ENCODE peak calls at places on chromosomes 12 and 14, in four cellular contexts. V, F, W and A are unnamed samples.

GRCh38 chr14:84493779-84494178 is 1036.2 kb upstream of the FLRT2 start:
- DNase-seq in F (no peak), W (no peak), V (no peak), A (no peak)

GRCh38 chr14:95319312-95320075 is at the start of gene CLMN:
- DNase-seq in V (peak; percentile 87), W (no peak), F (peak; percentile 16), A (peak; percentile 69)

GRCh38 chr14:32883189-32883588 is 55.5 kb upstream of the NPAS3 start:
- DNase-seq in W (no peak), F (no peak), V (no peak), A (no peak)

GRCh38 chr14:45651906-45652305 is 398.9 kb upstream of the MIS18BP1 start:
- DNase-seq in V (no peak), W (no peak), F (no peak), A (no peak)

GRCh38 chr14:98909251-98909944 is 362.6 kb downstream of the BCL11B start:
- DNase-seq in F (peak; percentile 89), V (no peak), W (peak; percentile 31), A (no peak)

GRCh38 chr12:20549115-20549719 is 145.9 kb upstream of the SLCO1C1 start:
- DNase-seq in V (no peak), F (peak; percentile 34), W (peak; percentile 4), A (no peak)

GRCh38 chr12:123754041-123754757 is 7.9 kb upstream of the DNAH10 start:
- DNase-seq in F (no peak), W (no peak), V (no peak), A (no peak)

GRCh38 chr14:31530136-31530535 is 31.1 kb upstream of the NUBPL start:
- DNase-seq in F (no peak), V (no peak), W (no peak), A (no peak)

GRCh38 chr12:117363953-117364486 is 2.6 kb upstream of the NOS1 start:
- DNase-seq in V (no peak), F (no peak), W (no peak), A (no peak)

GRCh38 chr14:90758959-90759358 is 57.3 kb downstream of the TTC7B start:
- DNase-seq in V (no peak), W (no peak), F (no peak), A (peak; percentile 43)

GRCh38 chr12:102406033-102406584 is 74.3 kb downstream of the IGF1 start:
- DNase-seq in F (no peak), V (no peak), W (no peak), A (no peak)

GRCh38 chr12:59372971-59373370 is 222.9 kb upstream of the SLC16A7 start:
- DNase-seq in W (no peak), V (no peak), F (peak; percentile 8), A (no peak)

GRCh38 chr12:83850531-83850930 is 1062.1 kb downstream of the SLC6A15 start:
- DNase-seq in F (no peak), V (no peak), W (no peak), A (no peak)

GRCh38 chr12:123106640-123107359 is 44.1 kb downstream of the PITPNM2 start:
- DNase-seq in W (no peak), F (no peak), V (peak; percentile 66), A (no peak)

GRCh38 chr12:40376533-40377267 is 151.9 kb downstream of the LRRK2 start:
- DNase-seq in W (no peak), F (no peak), V (no peak), A (no peak)

GRCh38 chr12:132194056-132194455 is 49.8 kb downstream of the NOC4L start:
- DNase-seq in W (no peak), F (peak; percentile 31), V (peak; percentile 68), A (peak; percentile 82)

GRCh38 chr14:33052899-33053400 is 114.3 kb downstream of the NPAS3 start:
- DNase-seq in F (no peak), W (no peak), V (no peak), A (no peak)

GRCh38 chr12:124603910-124604775 is 36.7 kb upstream of the NCOR2 start:
- DNase-seq in W (no peak), F (no peak), V (no peak), A (no peak)

GRCh38 chr12:25975682-25976081 is 17.2 kb downstream of the RASSF8 start:
- DNase-seq in W (no peak), V (no peak), F (no peak), A (no peak)

GRCh38 chr14:37172024-37172869 is at the start of gene SLC25A21:
- DNase-seq in W (peak; percentile 85), V (peak; percentile 52), F (peak; percentile 71), A (peak; percentile 86)

GRCh38 chr12:8156845-8157244 is at the start of gene ZNF705A:
- DNase-seq in V (no peak), F (no peak), W (peak; percentile 29), A (no peak)

GRCh38 chr12:108667349-108667748 is 33.7 kb upstream of the SELPLG start:
- DNase-seq in V (no peak), W (peak; percentile 12), F (no peak), A (no peak)

GRCh38 chr14:31419179-31420012 is 954 bp downstream of the HEATR5A start:
- DNase-seq in W (no peak), V (no peak), F (no peak), A (no peak)

GRCh38 chr12:12714276-12715001 is 2.7 kb upstream of the CDKN1B start:
- DNase-seq in V (no peak), F (no peak), W (no peak), A (no peak)

GRCh38 chr12:116138781-116139180 is 138.7 kb downstream of the MED13L start:
- DNase-seq in W (no peak), F (no peak), V (no peak), A (no peak)
- TF ChIP-seq FOSL1 in W (no peak), F (no peak), V (no peak), A (no peak)

GRCh38 chr14:61225304-61225703 is 55.8 kb downstream of the TMEM30B start:
- DNase-seq in F (no peak), V (no peak), W (no peak), A (no peak)

GRCh38 chr14:61229475-61229888 is 51.7 kb downstream of the TMEM30B start:
- DNase-seq in V (no peak), W (peak; percentile 10), F (no peak), A (no peak)

GRCh38 chr14:61226015-61226654 is 55.0 kb downstream of the TMEM30B start:
- DNase-seq in V (no peak), F (no peak), W (no peak), A (no peak)

GRCh38 chr14:61231810-61232209 is 49.3 kb downstream of the TMEM30B start:
- DNase-seq in F (no peak), W (no peak), V (no peak), A (no peak)

DNA sequence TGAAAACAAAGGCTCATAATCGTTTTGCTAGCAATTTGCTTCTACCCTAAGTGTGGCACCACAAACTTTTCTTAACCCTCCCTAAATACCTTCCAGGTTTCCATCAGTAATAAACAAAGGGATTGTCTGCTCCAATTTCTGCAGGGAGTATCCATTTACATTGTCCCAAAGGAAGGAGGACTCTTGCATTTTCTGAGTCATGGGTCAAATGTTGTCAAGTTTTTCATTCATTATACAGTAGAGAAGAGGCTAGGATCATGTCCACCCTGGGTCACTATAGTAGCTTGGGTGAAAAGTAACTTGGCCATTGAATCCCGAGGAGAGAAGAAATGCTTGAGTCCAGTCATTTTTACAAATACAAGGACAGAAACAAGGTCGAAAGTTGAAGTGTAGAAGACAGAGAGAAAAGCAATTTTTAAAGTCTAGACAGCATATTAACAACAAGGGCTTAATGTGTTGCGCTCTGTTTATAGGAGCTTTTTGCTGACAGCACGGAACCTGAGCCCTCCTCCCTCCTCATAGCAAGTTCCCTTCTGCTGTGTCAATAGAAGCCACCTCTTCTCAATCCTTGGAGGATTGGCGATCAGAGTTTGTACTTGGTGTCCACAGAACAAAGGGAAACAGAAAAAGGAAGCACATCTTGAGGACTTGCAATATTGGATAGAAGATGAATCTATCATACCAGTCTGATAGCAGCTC is 53.1 kb downstream of the TMEM30B start:
- DNase-seq in V (no peak), W (no peak), F (no peak), A (no peak)
- TF ChIP-seq FOSL1 in V (no peak), W (no peak), F (no peak), A (no peak)

GRCh38 chr12:70598467-70599194 is 38.6 kb downstream of the PTPRB start:
- DNase-seq in V (no peak), F (no peak), W (no peak), A (no peak)
- TF ChIP-seq FOSL1 in V (no peak), F (no peak), W (no peak), A (no peak)

GRCh38 chr14:76780875-76781647 is 19.8 kb downstream of the VASH1 start:
- DNase-seq in F (no peak), W (no peak), V (no peak), A (no peak)
- TF ChIP-seq FOSL1 in F (no peak), W (no peak), V (no peak), A (no peak)

GRCh38 chr12:120115066-120115465 is 1.5 kb downstream of the RAB35 start:
- DNase-seq in F (no peak), V (no peak), W (no peak), A (no peak)

GRCh38 chr12:120115692-120116442 is 686 bp downstream of the RAB35 start:
- DNase-seq in W (peak; percentile 41), V (no peak), F (peak; percentile 41), A (peak; percentile 65)

GRCh38 chr12:120109570-120110267 is 6.8 kb downstream of the RAB35 start:
- DNase-seq in V (no peak), F (no peak), W (no peak), A (no peak)

GRCh38 chr12:120106151-120106550 is 10.4 kb downstream of the RAB35 start:
- DNase-seq in W (no peak), F (no peak), V (no peak), A (no peak)

DNA sequence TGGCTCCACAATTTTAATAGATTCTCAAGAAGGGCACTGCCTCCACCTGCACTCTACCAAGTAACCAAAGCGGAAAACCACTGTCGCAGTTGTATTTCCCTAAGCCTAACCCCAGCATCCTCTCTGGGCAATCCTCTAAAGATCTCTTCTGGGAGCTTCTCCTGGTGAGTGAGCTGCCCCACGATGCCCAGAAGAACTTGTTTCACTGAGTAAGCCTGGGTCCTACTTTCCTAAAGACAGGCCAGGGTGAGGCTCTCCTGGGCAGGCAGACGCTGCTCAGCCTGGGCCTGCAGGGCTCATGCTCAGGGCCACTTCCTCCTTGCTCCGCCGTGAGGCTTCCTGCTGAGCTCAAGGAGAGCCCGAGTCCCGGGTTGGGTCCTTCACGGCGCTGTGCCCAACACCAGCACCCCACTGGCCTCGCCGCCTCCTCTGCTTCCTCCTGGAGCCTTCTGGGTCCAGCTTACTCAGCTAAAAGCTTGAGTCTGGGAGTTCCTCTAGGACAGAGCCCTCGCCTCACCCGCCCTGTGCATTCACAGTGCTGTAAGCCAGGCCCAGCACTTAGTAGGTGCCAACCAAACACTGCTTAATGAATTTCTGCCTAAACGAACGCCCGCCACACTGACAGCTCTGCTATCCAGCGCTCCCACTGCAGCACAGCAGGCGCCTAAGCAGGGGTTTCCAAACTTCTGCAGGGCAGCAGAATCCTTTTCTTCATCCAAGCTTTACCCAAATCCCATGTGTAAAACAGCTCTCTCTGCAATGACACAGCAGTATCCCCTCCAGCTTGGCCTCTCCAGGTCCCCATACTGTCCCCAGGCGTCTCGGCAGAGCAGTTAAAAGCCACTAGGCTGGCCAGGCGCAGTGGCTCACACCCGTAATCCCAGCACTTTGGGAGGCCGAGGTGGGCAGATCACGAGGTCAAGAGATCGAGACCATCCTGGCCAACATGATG is 5.7 kb downstream of the RAB35 start:
- DNase-seq in F (no peak), V (no peak), W (no peak), A (no peak)
- TF ChIP-seq FOSL1 in F (no peak), V (no peak), W (no peak), A (no peak)

DNA sequence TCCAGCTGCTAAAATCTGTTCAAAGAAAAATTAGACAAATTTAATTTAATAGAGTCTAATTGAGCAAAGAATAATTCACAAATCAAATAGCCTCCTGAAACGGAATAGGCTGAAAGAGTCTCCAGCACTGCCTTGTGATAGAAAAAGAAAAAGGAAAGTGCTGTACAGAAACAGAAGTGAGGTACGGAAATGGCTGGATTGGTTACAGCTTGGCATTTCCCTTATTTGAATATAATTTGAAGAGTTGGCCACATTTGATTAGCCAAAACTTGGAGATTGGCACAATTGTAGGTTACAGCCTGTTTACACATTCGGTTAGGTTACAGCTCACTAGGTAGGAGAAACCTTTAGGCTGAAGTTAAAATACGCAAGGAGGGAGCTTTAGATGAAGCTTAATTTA is 24.8 kb upstream of the PCED1B start:
- DNase-seq in V (no peak), W (no peak), F (no peak), A (no peak)
- TF ChIP-seq FOSL1 in V (no peak), W (no peak), F (no peak), A (no peak)